ENCODE peak calls at places on chromosomes 5 and 9, in five cellular contexts. T, K, S, O and D are unnamed samples.

GRCh38 chr5:71701409-71701808 is 17.7 kb upstream of the CARTPT start:
- DNase-seq in T (no peak), K (no peak), S (no peak), O (no peak), D (no peak)

GRCh38 chr9:80899208-80899607 is 790.1 kb downstream of the TLE1 start:
- DNase-seq in T (no peak), K (no peak), S (no peak), O (no peak), D (no peak)

GRCh38 chr5:131252824-131253171 is 11.1 kb upstream of the CDC42SE2 start:
- DNase-seq in T (peak; percentile 34), K (peak; percentile 94), S (no peak), O (peak; percentile 74), D (peak; percentile 94)

GRCh38 chr5:115583474-115583873 is 18.8 kb downstream of the TICAM2 start:
- DNase-seq in T (no peak), K (no peak), S (peak; percentile 93), O (no peak), D (no peak)

GRCh38 chr9:38046669-38047300 is 22.2 kb downstream of the SHB start:
- DNase-seq in T (no peak), K (no peak), S (peak; percentile 75), O (no peak), D (no peak)

GRCh38 chr5:39270172-39270848 is 50.9 kb upstream of the FYB1 start:
- DNase-seq in T (no peak), K (peak; percentile 66), S (peak; percentile 23), O (peak; percentile 15), D (no peak)

GRCh38 chr5:89037090-89037489 is 154.1 kb upstream of the MEF2C start:
- DNase-seq in T (no peak), K (no peak), S (peak; percentile 89), O (no peak), D (no peak)

GRCh38 chr9:110056062-110056461 is 151.9 kb downstream of the C9orf152 start:
- DNase-seq in T (no peak), K (no peak), S (no peak), O (no peak), D (no peak)

GRCh38 chr9:83675466-83675865 is 32.3 kb downstream of the UBQLN1 start:
- DNase-seq in T (no peak), K (no peak), S (no peak), O (no peak), D (no peak)

GRCh38 chr5:14138608-14139540 is 4.3 kb upstream of the TRIO start:
- DNase-seq in T (no peak), K (no peak), S (no peak), O (no peak), D (no peak)

GRCh38 chr9:83392228-83392627 is 146.0 kb downstream of the FRMD3 start:
- DNase-seq in T (no peak), K (no peak), S (no peak), O (no peak), D (no peak)

GRCh38 chr5:77639624-77640023 is 1.1 kb upstream of the OTP start:
- DNase-seq in T (no peak), K (no peak), S (no peak), O (no peak), D (no peak)

GRCh38 chr5:110096419-110096818 is 406.7 kb downstream of the MAN2A1 start:
- DNase-seq in T (no peak), K (no peak), S (no peak), O (no peak), D (no peak)

GRCh38 chr9:93896093-93896492 is 59.1 kb downstream of the BARX1 start:
- DNase-seq in T (no peak), K (no peak), S (no peak), O (no peak), D (no peak)

GRCh38 chr5:56681346-56681745 is 134.0 kb upstream of the MAP3K1 start:
- DNase-seq in T (no peak), K (no peak), S (peak; percentile 46), O (no peak), D (no peak)

GRCh38 chr5:52876456-52876855 is 88.7 kb downstream of the ITGA1 start:
- DNase-seq in T (no peak), K (no peak), S (no peak), O (no peak), D (no peak)

DNA sequence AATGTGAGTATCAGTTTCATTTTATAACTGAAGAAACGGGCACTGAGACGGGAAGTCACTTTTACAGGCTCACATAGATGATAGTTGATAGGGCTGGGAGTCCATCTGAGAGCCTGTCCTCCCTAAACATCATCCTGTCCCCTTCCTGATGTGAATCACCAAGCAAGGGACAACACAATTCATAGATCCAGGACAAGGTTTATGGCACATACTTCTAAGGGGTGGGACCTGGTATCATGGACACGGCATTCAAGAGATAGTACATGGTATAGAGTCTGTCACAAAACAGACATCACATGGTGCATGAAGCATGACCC is 20.6 kb downstream of the GSN start:
- DNase-seq in T (no peak), K (no peak), S (no peak), O (no peak), D (no peak)
- H3K4me3 ChIP-seq in T (peak overlapping the region; percentile 62), K (no peak overlapping the region), S (no peak overlapping the region), O (no peak overlapping the region), D (no peak overlapping the region)

DNA sequence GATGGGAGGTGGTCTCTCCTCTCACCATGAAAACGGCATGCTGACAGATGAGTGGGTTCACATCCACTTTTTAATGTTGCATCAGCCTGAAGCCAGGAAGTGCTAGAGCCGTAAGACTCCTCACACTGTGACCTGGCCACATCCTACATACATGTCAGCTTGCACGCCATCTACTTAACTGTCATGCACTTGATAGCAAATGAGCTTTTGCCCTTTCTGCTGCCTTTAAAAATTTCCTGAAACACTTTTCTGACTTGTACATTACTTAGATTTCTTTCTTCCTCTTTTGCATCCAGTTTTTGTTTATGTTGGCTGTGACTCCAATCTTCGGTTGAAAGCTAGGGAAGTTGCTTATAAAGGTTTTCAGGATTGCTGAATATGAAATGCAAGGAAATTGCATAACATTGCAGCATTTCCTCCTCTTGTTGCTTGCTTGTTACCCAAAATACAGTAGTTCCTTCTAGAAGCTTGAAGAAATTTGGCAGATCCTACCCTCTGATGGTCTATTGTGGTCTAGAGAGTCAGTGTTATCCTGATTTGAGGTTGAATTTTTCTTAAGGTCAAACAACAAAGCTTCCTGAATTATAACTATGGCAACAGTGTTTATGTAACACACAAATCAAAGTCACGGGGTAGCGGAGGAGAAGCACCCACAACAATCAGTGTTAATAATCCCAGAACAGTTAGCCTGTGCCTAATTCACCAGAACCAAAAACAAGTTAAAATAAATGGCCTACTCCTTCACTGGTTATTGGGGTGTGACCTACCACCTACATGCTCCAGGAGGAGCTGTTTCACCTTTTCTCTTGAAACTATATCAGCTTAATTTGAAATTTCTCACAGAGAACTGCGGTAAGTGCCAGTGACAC is 232.5 kb downstream of the ARHGAP26 start:
- DNase-seq in T (no peak), K (peak; percentile 96), S (peak; percentile 79), O (peak; percentile 63), D (peak; percentile 87)
- H3K4me3 ChIP-seq in T (peak overlapping the region; percentile 13), K (peak overlapping the region; percentile 5), S (peak overlapping the region; percentile 38), O (no peak overlapping the region), D (peak overlapping the region; percentile 4)

GRCh38 chr9:131043646-131044045 is 34.7 kb downstream of the LAMC3 start:
- DNase-seq in T (no peak), K (no peak), S (no peak), O (no peak), D (no peak)
- H3K4me3 ChIP-seq in T (no peak overlapping the region), K (no peak overlapping the region), S (no peak overlapping the region), O (no peak overlapping the region), D (no peak overlapping the region)

GRCh38 chr9:137543237-137543963 is 6.8 kb downstream of the PNPLA7 start:
- DNase-seq in T (no peak), K (no peak), S (no peak), O (no peak), D (no peak)

GRCh38 chr9:137545123-137545522 is 5.1 kb downstream of the PNPLA7 start:
- DNase-seq in T (no peak), K (no peak), S (peak; percentile 98), O (no peak), D (no peak)

GRCh38 chr9:137547687-137548543 is 2.3 kb downstream of the PNPLA7 start:
- DNase-seq in T (no peak), K (no peak), S (peak; percentile 56), O (no peak), D (no peak)

GRCh38 chr9:137542486-137542885 is 7.7 kb downstream of the PNPLA7 start:
- DNase-seq in T (no peak), K (no peak), S (no peak), O (no peak), D (no peak)

DNA sequence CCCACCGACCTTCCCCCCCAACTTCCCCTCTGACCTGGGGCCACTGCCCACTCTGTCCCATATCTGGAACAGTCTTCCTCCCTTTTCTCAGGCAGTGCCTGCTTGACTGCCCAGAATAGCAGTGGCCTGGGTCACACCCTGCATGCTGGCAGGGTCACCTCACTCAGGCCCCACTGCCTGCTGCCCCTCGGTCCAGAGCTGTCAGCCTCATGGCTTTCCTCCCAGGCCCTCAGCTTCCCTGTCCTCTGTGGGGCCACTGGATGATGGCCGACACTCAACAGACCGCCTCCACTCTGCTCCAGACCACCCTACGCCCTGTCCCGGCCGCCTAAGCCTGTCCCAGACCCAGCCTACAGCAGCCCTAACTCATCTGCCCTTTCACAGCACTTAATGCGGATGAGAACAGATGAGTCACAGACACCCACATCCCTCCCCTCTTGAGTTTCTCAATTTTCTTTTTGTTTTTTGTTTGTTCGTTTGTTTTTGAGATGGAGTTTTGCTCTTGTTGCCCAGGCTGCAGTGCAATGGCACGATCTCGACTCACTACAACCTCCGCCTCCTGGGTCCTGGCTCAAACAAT is 5.9 kb downstream of the PNPLA7 start:
- DNase-seq in T (no peak), K (no peak), S (peak; percentile 91), O (no peak), D (no peak)
- H3K4me3 ChIP-seq in T (no peak overlapping the region), K (no peak overlapping the region), S (peak overlapping the region; percentile 47), O (no peak overlapping the region), D (no peak overlapping the region)

GRCh38 chr5:135038829-135039525 is 4.9 kb upstream of the PITX1 start:
- DNase-seq in T (no peak), K (no peak), S (peak; percentile 22), O (no peak), D (no peak)
- H3K4me3 ChIP-seq in T (peak overlapping the region; percentile 38), K (no peak overlapping the region), S (no peak overlapping the region), O (no peak overlapping the region), D (no peak overlapping the region)